ENCODE peak calls at places on chromosomes 5 and 9, in five cellular contexts. One of them, this sample, is unnamed.

GRCh38 chr5:111472579-111472978 is 39.8 kb downstream of the STARD4 start:
- DNase-seq in A172: no peak
- DNase-seq in GF-D8: peak
- DNase-seq in memory B cell: no peak
- DNase-seq in PC-9: no peak
- DNase-seq in this sample: no peak

GRCh38 chr5:172503925-172504730 is 49.8 kb upstream of the SH3PXD2B start:
- DNase-seq in A172: no peak
- DNase-seq in GF-D8: no peak
- DNase-seq in memory B cell: no peak
- DNase-seq in PC-9: no peak
- DNase-seq in this sample: no peak

GRCh38 chr5:42057254-42057690 is 132.2 kb downstream of the FBXO4 start:
- DNase-seq in A172: peak
- DNase-seq in GF-D8: no peak
- DNase-seq in memory B cell: peak
- DNase-seq in PC-9: peak
- DNase-seq in this sample: peak

GRCh38 chr9:113602126-113603119 is 138.9 kb downstream of the RGS3 start:
- DNase-seq in A172: peak
- DNase-seq in GF-D8: no peak
- DNase-seq in memory B cell: no peak
- DNase-seq in PC-9: peak
- DNase-seq in this sample: peak

GRCh38 chr5:139688712-139689413 is 40.7 kb downstream of the CXXC5 start:
- DNase-seq in A172: no peak
- DNase-seq in GF-D8: no peak
- DNase-seq in memory B cell: no peak
- DNase-seq in PC-9: no peak
- DNase-seq in this sample: no peak

GRCh38 chr5:38551020-38552017 is 5.1 kb downstream of the LIFR start:
- DNase-seq in A172: peak
- DNase-seq in GF-D8: no peak
- DNase-seq in memory B cell: no peak
- DNase-seq in PC-9: no peak
- DNase-seq in this sample: peak

GRCh38 chr9:38626006-38626405 is 5.6 kb upstream of the ANKRD18A start:
- DNase-seq in A172: no peak
- DNase-seq in GF-D8: no peak
- DNase-seq in memory B cell: no peak
- DNase-seq in PC-9: no peak
- DNase-seq in this sample: no peak

GRCh38 chr9:93750045-93750444 is 173.7 kb downstream of the PHF2 start:
- DNase-seq in A172: no peak
- DNase-seq in GF-D8: no peak
- DNase-seq in memory B cell: no peak
- DNase-seq in PC-9: no peak
- DNase-seq in this sample: no peak

GRCh38 chr5:157506981-157507780 is 47.2 kb downstream of the NIPAL4 start:
- DNase-seq in A172: peak
- DNase-seq in GF-D8: no peak
- DNase-seq in memory B cell: no peak
- DNase-seq in PC-9: no peak
- DNase-seq in this sample: peak

GRCh38 chr5:14925326-14925725 is 53.7 kb upstream of the ANKH start:
- DNase-seq in A172: peak
- DNase-seq in GF-D8: no peak
- DNase-seq in memory B cell: no peak
- DNase-seq in PC-9: no peak
- DNase-seq in this sample: no peak

GRCh38 chr5:5128766-5129165 is 11.4 kb upstream of the ADAMTS16 start:
- DNase-seq in A172: no peak
- DNase-seq in GF-D8: no peak
- DNase-seq in memory B cell: no peak
- DNase-seq in PC-9: no peak
- DNase-seq in this sample: no peak